ENCODE peak calls at places on chromosomes 5 and 9, in six cellular contexts. B is choroid plexus epithelial cell, N is occipital lobe, C is NCI-H1436 treated with DMSO at 0.1 percent for 48 hours, J is midbrain, Y is neural progenitor cell. X is an unnamed sample.

GRCh38 chr5:56534102-56534501 is 281.2 kb upstream of the MAP3K1 start:
- DNase-seq in Y (no peak), J (no peak), N (no peak), B (peak), C (no peak), X (no peak)

GRCh38 chr5:122332589-122333555 is 20.8 kb downstream of the SNCAIP start:
- DNase-seq in B (peak), N (no peak), J (no peak), C (no peak), Y (peak), X (no peak)

GRCh38 chr5:138655530-138656245 is 80.5 kb upstream of the HSPA9 start:
- DNase-seq in J (peak), Y (no peak), B (no peak), N (peak), C (no peak), X (peak)

GRCh38 chr9:892123-892522 is 50.6 kb downstream of the DMRT1 start:
- DNase-seq in Y (no peak), N (no peak), C (no peak), J (no peak), B (no peak), X (no peak)

GRCh38 chr9:7178729-7179128 is 421.0 kb downstream of the KDM4C start:
- DNase-seq in B (no peak), J (no peak), C (no peak), Y (no peak), N (no peak), X (no peak)

GRCh38 chr5:68362331-68362730 is 146.8 kb downstream of the PIK3R1 start:
- DNase-seq in C (no peak), J (no peak), B (no peak), Y (no peak), N (no peak), X (no peak)

GRCh38 chr5:177980776-177981175 is 15.3 kb downstream of the PROP1 start:
- DNase-seq in J (no peak), N (no peak), Y (no peak), B (peak), C (no peak), X (no peak)

GRCh38 chr5:60727032-60727431 is 27.1 kb upstream of the DEPDC1B start:
- DNase-seq in N (no peak), C (no peak), Y (no peak), J (no peak), B (peak), X (no peak)

GRCh38 chr5:157511656-157512644 is 51.9 kb downstream of the NIPAL4 start:
- DNase-seq in J (peak), Y (peak), B (peak), C (no peak), N (peak), X (peak)

GRCh38 chr9:7103382-7104170 is 345.8 kb downstream of the KDM4C start:
- DNase-seq in B (peak), C (no peak), J (no peak), N (no peak), Y (peak), X (no peak)

GRCh38 chr9:136858844-136859757 is 7.0 kb downstream of the MAMDC4 start:
- DNase-seq in J (peak), C (no peak), B (no peak), N (no peak), Y (no peak), X (peak)

GRCh38 chr9:114396558-114397218 is 8.9 kb upstream of the AKNA start:
- DNase-seq in B (peak), C (no peak), N (no peak), J (no peak), Y (peak), X (no peak)

GRCh38 chr9:125659201-125659840 is 47.7 kb downstream of the MAPKAP1 start:
- DNase-seq in Y (no peak), C (no peak), J (no peak), N (no peak), B (no peak), X (no peak)

X was measured in globus pallidus.